ENCODE peak calls at places on chromosomes 13 and 19, in six cellular contexts. C, O, I, W, R and K are unnamed samples.
A peak's percentile ranks its signal among the peaks of the same experiment; 100 is the strongest.

GRCh38 chr13:43316997-43317396 is 293.6 kb downstream of the DNAJC15 start:
- DNase-seq in C (peak; percentile 71), O (peak; percentile 34), I (peak; percentile 48), W (peak; percentile 72), R (no peak), K (peak; percentile 72)

GRCh38 chr13:113741101-113741731 is 17.8 kb upstream of the TMEM255B start:
- DNase-seq in C (no peak), O (no peak), I (no peak), W (no peak), R (no peak), K (no peak)

GRCh38 chr13:33722216-33722900 is 95.6 kb upstream of the RFC3 start:
- DNase-seq in C (peak; percentile 20), O (no peak), I (no peak), W (no peak), R (no peak), K (peak; percentile 38)

GRCh38 chr19:44587863-44588752 is 25.3 kb upstream of the IGSF23 start:
- DNase-seq in C (peak; percentile 94), O (no peak), I (peak; percentile 96), W (no peak), R (peak; percentile 75), K (peak; percentile 93)

GRCh38 chr13:45132384-45133064 is 12.2 kb downstream of the GTF2F2 start:
- DNase-seq in C (no peak), O (no peak), I (no peak), W (no peak), R (no peak), K (no peak)

GRCh38 chr13:66765559-66765958 is 464.6 kb downstream of the PCDH9 start:
- DNase-seq in C (no peak), O (no peak), I (no peak), W (no peak), R (no peak), K (no peak)

GRCh38 chr19:28258794-28259193 is 954.2 kb downstream of the UQCRFS1 start:
- DNase-seq in C (no peak), O (no peak), I (no peak), W (no peak), R (no peak), K (no peak)

GRCh38 chr13:106464076-106464475 is 71.4 kb downstream of the EFNB2 start:
- DNase-seq in C (peak; percentile 59), O (no peak), I (peak; percentile 85), W (no peak), R (no peak), K (peak; percentile 96)

GRCh38 chr19:52961981-52962380 is 700 bp downstream of the ZNF816 start:
- DNase-seq in C (no peak), O (no peak), I (peak; percentile 1), W (no peak), R (no peak), K (no peak)

GRCh38 chr13:108037348-108037747 is 178.0 kb downstream of the LIG4 start:
- DNase-seq in C (no peak), O (no peak), I (no peak), W (no peak), R (no peak), K (peak; percentile 19)

GRCh38 chr19:2774083-2774679 is 8.9 kb downstream of the SGTA start:
- DNase-seq in C (no peak), O (no peak), I (no peak), W (no peak), R (no peak), K (no peak)

GRCh38 chr19:30227661-30228112 is 144.5 kb upstream of the ZNF536 start:
- DNase-seq in C (peak; percentile 71), O (peak; percentile 85), I (peak; percentile 25), W (peak; percentile 70), R (no peak), K (peak; percentile 50)

GRCh38 chr13:97434417-97435296 is 688 bp downstream of the RAP2A start:
- DNase-seq in C (peak; percentile 33), O (peak; percentile 28), I (peak; percentile 34), W (peak; percentile 78), R (no peak), K (peak; percentile 41)

GRCh38 chr13:23824355-23824754 is 64.8 kb downstream of the MIPEP start:
- DNase-seq in C (no peak), O (no peak), I (no peak), W (no peak), R (no peak), K (no peak)

GRCh38 chr13:28474491-28475134 is 20.3 kb downstream of the FLT1 start:
- DNase-seq in C (peak; percentile 59), O (no peak), I (no peak), W (no peak), R (no peak), K (no peak)

GRCh38 chr19:40442328-40443130 is 1.6 kb downstream of the SERTAD3 start:
- DNase-seq in C (no peak), O (peak; percentile 38), I (no peak), W (no peak), R (no peak), K (no peak)

GRCh38 chr19:3844596-3844995 is 24.2 kb downstream of the ZFR2 start:
- DNase-seq in C (no peak), O (no peak), I (no peak), W (no peak), R (no peak), K (peak; percentile 78)

GRCh38 chr13:105774739-105775460 is 760.6 kb downstream of the EFNB2 start:
- DNase-seq in C (no peak), O (peak; percentile 12), I (no peak), W (no peak), R (no peak), K (peak; percentile 12)

GRCh38 chr13:52804202-52804641 is 44.2 kb downstream of the PCDH8 start:
- DNase-seq in C (peak; percentile 47), O (no peak), I (peak; percentile 27), W (no peak), R (no peak), K (peak; percentile 2)

GRCh38 chr19:1066748-1067340 is at the start of gene ARHGAP45:
- DNase-seq in C (no peak), O (peak; percentile 68), I (no peak), W (no peak), R (no peak), K (no peak)

GRCh38 chr13:99830931-99831330 is 140.6 kb downstream of the ZIC5 start:
- DNase-seq in C (no peak), O (peak; percentile 71), I (no peak), W (no peak), R (no peak), K (peak; percentile 4)

GRCh38 chr13:44904982-44905381 is 84.3 kb downstream of the NUFIP1 start:
- DNase-seq in C (peak; percentile 97), O (no peak), I (peak; percentile 97), W (peak; percentile 85), R (peak; percentile 96), K (peak; percentile 98)

GRCh38 chr13:27079421-27079958 is 92.1 kb downstream of the USP12 start:
- DNase-seq in C (peak; percentile 72), O (peak; percentile 76), I (peak; percentile 42), W (no peak), R (peak; percentile 81), K (peak; percentile 77)

GRCh38 chr19:18074192-18074591 is 12.5 kb downstream of the IL12RB1 start:
- DNase-seq in C (no peak), O (peak; percentile 66), I (no peak), W (no peak), R (no peak), K (no peak)

GRCh38 chr19:48551437-48552302 is at the start of gene SULT2B1:
- DNase-seq in C (no peak), O (no peak), I (no peak), W (no peak), R (no peak), K (no peak)

GRCh38 chr13:91020635-91021034 is 326.9 kb upstream of the MIR17HG start:
- DNase-seq in C (no peak), O (no peak), I (no peak), W (no peak), R (no peak), K (no peak)

GRCh38 chr19:16027528-16027927 is 48.8 kb upstream of the TPM4 start:
- DNase-seq in C (no peak), O (no peak), I (no peak), W (no peak), R (no peak), K (no peak)

GRCh38 chr13:50081106-50081898 is 66.1 kb downstream of the KCNRG start:
- DNase-seq in C (peak; percentile 54), O (peak; percentile 73), I (no peak), W (peak; percentile 76), R (no peak), K (no peak)

GRCh38 chr19:16470911-16471811 is 609 bp downstream of the EPS15L1 start:
- DNase-seq in C (peak; percentile 44), O (peak; percentile 65), I (no peak), W (no peak), R (no peak), K (peak; percentile 71)

GRCh38 chr13:98386632-98387031 is 190.3 kb downstream of the STK24 start:
- DNase-seq in C (no peak), O (no peak), I (no peak), W (no peak), R (no peak), K (no peak)

GRCh38 chr13:23547000-23547590 is 23.1 kb upstream of the TNFRSF19 start:
- DNase-seq in C (peak; percentile 67), O (peak; percentile 69), I (no peak), W (peak; percentile 75), R (no peak), K (peak; percentile 16)

GRCh38 chr19:1521636-1522035 is 2.2 kb upstream of the PLK5 start:
- DNase-seq in C (peak; percentile 37), O (no peak), I (no peak), W (peak; percentile 80), R (no peak), K (no peak)

GRCh38 chr13:22428188-22428828 is 752.5 kb upstream of the SGCG start:
- DNase-seq in C (peak; percentile 86), O (no peak), I (no peak), W (no peak), R (peak; percentile 52), K (no peak)

GRCh38 chr13:40186041-40186440 is 480.4 kb downstream of the FOXO1 start:
- DNase-seq in C (no peak), O (no peak), I (no peak), W (no peak), R (no peak), K (no peak)

GRCh38 chr13:41649659-41650058 is 192.3 kb downstream of the RGCC start:
- DNase-seq in C (peak; percentile 46), O (peak; percentile 64), I (peak; percentile 55), W (no peak), R (no peak), K (peak; percentile 79)
- TF ChIP-seq CTCF in C (peak; percentile 40), O (peak; percentile 46), I (peak; percentile 77), W (peak; percentile 9), R (peak; percentile 40), K (peak; percentile 77)

GRCh38 chr13:81142306-81142999 is 801.5 kb upstream of the SPRY2 start:
- DNase-seq in C (no peak), O (peak; percentile 28), I (no peak), W (no peak), R (no peak), K (no peak)
- TF ChIP-seq CTCF in C (no peak), O (no peak), I (no peak), W (no peak), R (no peak), K (no peak)

GRCh38 chr19:58372311-58373133 is 8.3 kb downstream of the ZNF837 start:
- DNase-seq in C (no peak), O (peak; percentile 64), I (no peak), W (no peak), R (no peak), K (no peak)
- TF ChIP-seq CTCF in C (peak; percentile 6), O (peak; percentile 49), I (peak; percentile 42), W (no peak), R (no peak), K (peak; percentile 37)

GRCh38 chr13:25733061-25733491 is 318.7 kb downstream of the SHISA2 start:
- DNase-seq in C (no peak), O (no peak), I (peak; percentile 61), W (no peak), R (no peak), K (peak; percentile 87)
- TF ChIP-seq CTCF in C (no peak), O (no peak), I (no peak), W (no peak), R (no peak), K (no peak)